ENCODE peak calls at places on chromosomes 13 and 19, in eight cellular contexts. One of them, this sample, is unnamed.

GRCh38 chr19:57363734-57364181 is 407 bp downstream of the TRAPPC2B start:
- DNase-seq in fibroblast of pulmonary artery: peak
- DNase-seq in A673: peak
- DNase-seq in fibroblast of mammary gland: peak
- DNase-seq in adrenal gland: no peak
- DNase-seq in WTC11: no peak
- DNase-seq in H1: no peak
- DNase-seq in lung: no peak
- DNase-seq in this sample: peak

GRCh38 chr13:20064128-20064527 is 96.7 kb downstream of the GJA3 start:
- DNase-seq in fibroblast of pulmonary artery: peak
- DNase-seq in A673: no peak
- DNase-seq in fibroblast of mammary gland: peak
- DNase-seq in adrenal gland: no peak
- DNase-seq in WTC11: no peak
- DNase-seq in H1: no peak
- DNase-seq in lung: no peak
- DNase-seq in this sample: peak

GRCh38 chr19:1171755-1172352 is 2.2 kb downstream of the SBNO2 start:
- DNase-seq in fibroblast of pulmonary artery: no peak
- DNase-seq in A673: peak
- DNase-seq in fibroblast of mammary gland: no peak
- DNase-seq in adrenal gland: peak
- DNase-seq in WTC11: peak
- DNase-seq in H1: no peak
- DNase-seq in lung: no peak
- DNase-seq in this sample: peak

GRCh38 chr13:32669030-32669646 is 82.9 kb downstream of the PDS5B start:
- DNase-seq in fibroblast of pulmonary artery: peak
- DNase-seq in A673: peak
- DNase-seq in fibroblast of mammary gland: peak
- DNase-seq in adrenal gland: no peak
- DNase-seq in WTC11: no peak
- DNase-seq in H1: no peak
- DNase-seq in lung: no peak
- DNase-seq in this sample: peak

GRCh38 chr19:3006075-3006767 is 22.9 kb downstream of the TLE2 start:
- DNase-seq in fibroblast of pulmonary artery: no peak
- DNase-seq in A673: no peak
- DNase-seq in fibroblast of mammary gland: no peak
- DNase-seq in adrenal gland: no peak
- DNase-seq in WTC11: peak
- DNase-seq in H1: peak
- DNase-seq in lung: no peak
- DNase-seq in this sample: no peak

GRCh38 chr19:18044825-18045304 is 36.9 kb downstream of the ARRDC2 start:
- DNase-seq in fibroblast of pulmonary artery: peak
- DNase-seq in A673: peak
- DNase-seq in fibroblast of mammary gland: peak
- DNase-seq in adrenal gland: peak
- DNase-seq in WTC11: peak
- DNase-seq in H1: no peak
- DNase-seq in lung: peak
- DNase-seq in this sample: peak

GRCh38 chr19:30968210-30968609 is 381.0 kb downstream of the TSHZ3 start:
- DNase-seq in fibroblast of pulmonary artery: no peak
- DNase-seq in A673: no peak
- DNase-seq in fibroblast of mammary gland: no peak
- DNase-seq in adrenal gland: peak
- DNase-seq in WTC11: peak
- DNase-seq in H1: no peak
- DNase-seq in lung: no peak
- DNase-seq in this sample: no peak

GRCh38 chr19:27776524-27776923 is 1436.4 kb downstream of the UQCRFS1 start:
- DNase-seq in fibroblast of pulmonary artery: no peak
- DNase-seq in A673: no peak
- DNase-seq in fibroblast of mammary gland: no peak
- DNase-seq in adrenal gland: no peak
- DNase-seq in WTC11: no peak
- DNase-seq in H1: no peak
- DNase-seq in lung: no peak
- DNase-seq in this sample: peak

GRCh38 chr13:34391071-34391470 is 551.0 kb upstream of the NBEA start:
- DNase-seq in fibroblast of pulmonary artery: peak
- DNase-seq in A673: no peak
- DNase-seq in fibroblast of mammary gland: peak
- DNase-seq in adrenal gland: no peak
- DNase-seq in WTC11: no peak
- DNase-seq in H1: no peak
- DNase-seq in lung: no peak
- DNase-seq in this sample: peak

GRCh38 chr13:44726214-44726613 is 150.1 kb upstream of the TSC22D1 start:
- DNase-seq in fibroblast of pulmonary artery: peak
- DNase-seq in A673: no peak
- DNase-seq in fibroblast of mammary gland: peak
- DNase-seq in adrenal gland: no peak
- DNase-seq in WTC11: no peak
- DNase-seq in H1: no peak
- DNase-seq in lung: no peak
- DNase-seq in this sample: peak

GRCh38 chr13:73422973-73423372 is 364.2 kb downstream of the KLF5 start:
- DNase-seq in fibroblast of pulmonary artery: no peak
- DNase-seq in A673: no peak
- DNase-seq in fibroblast of mammary gland: no peak
- DNase-seq in adrenal gland: no peak
- DNase-seq in WTC11: no peak
- DNase-seq in H1: no peak
- DNase-seq in lung: no peak
- DNase-seq in this sample: no peak

GRCh38 chr19:49058592-49058991 is 1.0 kb upstream of the CGB7 start:
- DNase-seq in fibroblast of pulmonary artery: no peak
- DNase-seq in A673: peak
- DNase-seq in fibroblast of mammary gland: peak
- DNase-seq in adrenal gland: no peak
- DNase-seq in WTC11: peak
- DNase-seq in H1: no peak
- DNase-seq in lung: no peak
- DNase-seq in this sample: peak

GRCh38 chr19:47572635-47573034 is 313 bp downstream of the ZNF541 start:
- DNase-seq in fibroblast of pulmonary artery: no peak
- DNase-seq in A673: no peak
- DNase-seq in fibroblast of mammary gland: no peak
- DNase-seq in adrenal gland: no peak
- DNase-seq in WTC11: no peak
- DNase-seq in H1: no peak
- DNase-seq in lung: no peak
- DNase-seq in this sample: no peak

GRCh38 chr19:10965398-10965797 is 4.6 kb downstream of the SMARCA4 start:
- DNase-seq in fibroblast of pulmonary artery: no peak
- DNase-seq in A673: no peak
- DNase-seq in fibroblast of mammary gland: no peak
- DNase-seq in adrenal gland: no peak
- DNase-seq in WTC11: no peak
- DNase-seq in H1: no peak
- DNase-seq in lung: no peak
- DNase-seq in this sample: peak

GRCh38 chr13:92575782-92576181 is 650.8 kb upstream of the GPC6 start:
- DNase-seq in fibroblast of pulmonary artery: no peak
- DNase-seq in A673: no peak
- DNase-seq in fibroblast of mammary gland: no peak
- DNase-seq in adrenal gland: no peak
- DNase-seq in WTC11: no peak
- DNase-seq in H1: no peak
- DNase-seq in lung: no peak
- DNase-seq in this sample: no peak

GRCh38 chr13:92574499-92574898 is 652.1 kb upstream of the GPC6 start:
- DNase-seq in fibroblast of pulmonary artery: no peak
- DNase-seq in A673: no peak
- DNase-seq in fibroblast of mammary gland: no peak
- DNase-seq in adrenal gland: no peak
- DNase-seq in WTC11: no peak
- DNase-seq in H1: no peak
- DNase-seq in lung: no peak
- DNase-seq in this sample: peak

GRCh38 chr13:92572190-92572589 is 654.4 kb upstream of the GPC6 start:
- DNase-seq in fibroblast of pulmonary artery: no peak
- DNase-seq in A673: no peak
- DNase-seq in fibroblast of mammary gland: no peak
- DNase-seq in adrenal gland: no peak
- DNase-seq in WTC11: no peak
- DNase-seq in H1: no peak
- DNase-seq in lung: no peak
- DNase-seq in this sample: no peak

GRCh38 chr13:92578358-92578757 is 648.2 kb upstream of the GPC6 start:
- DNase-seq in fibroblast of pulmonary artery: no peak
- DNase-seq in A673: no peak
- DNase-seq in fibroblast of mammary gland: no peak
- DNase-seq in adrenal gland: no peak
- DNase-seq in WTC11: no peak
- DNase-seq in H1: no peak
- DNase-seq in lung: no peak
- DNase-seq in this sample: no peak

GRCh38 chr13:92573467-92574057 is 653.0 kb upstream of the GPC6 start:
- DNase-seq in fibroblast of pulmonary artery: peak
- DNase-seq in A673: peak
- DNase-seq in fibroblast of mammary gland: peak
- DNase-seq in adrenal gland: no peak
- DNase-seq in WTC11: peak
- DNase-seq in H1: no peak
- DNase-seq in lung: no peak
- DNase-seq in this sample: peak
- TF ChIP-seq CTCF in fibroblast of pulmonary artery: peak
- TF ChIP-seq CTCF in A673: peak
- TF ChIP-seq CTCF in fibroblast of mammary gland: peak
- TF ChIP-seq CTCF in adrenal gland: no peak
- TF ChIP-seq CTCF in WTC11: peak
- TF ChIP-seq CTCF in H1: peak
- TF ChIP-seq CTCF in lung: no peak
- TF ChIP-seq CTCF in this sample: peak

GRCh38 chr13:85900521-85900920 is 101.3 kb upstream of the SLITRK6 start:
- DNase-seq in fibroblast of pulmonary artery: no peak
- DNase-seq in A673: no peak
- DNase-seq in fibroblast of mammary gland: no peak
- DNase-seq in adrenal gland: no peak
- DNase-seq in WTC11: no peak
- DNase-seq in H1: no peak
- DNase-seq in lung: no peak
- DNase-seq in this sample: no peak

GRCh38 chr13:85896516-85897450 is 97.6 kb upstream of the SLITRK6 start:
- DNase-seq in fibroblast of pulmonary artery: no peak
- DNase-seq in A673: peak
- DNase-seq in fibroblast of mammary gland: no peak
- DNase-seq in adrenal gland: no peak
- DNase-seq in WTC11: no peak
- DNase-seq in H1: no peak
- DNase-seq in lung: no peak
- DNase-seq in this sample: peak
- TF ChIP-seq CTCF in fibroblast of pulmonary artery: no peak
- TF ChIP-seq CTCF in A673: peak
- TF ChIP-seq CTCF in fibroblast of mammary gland: no peak
- TF ChIP-seq CTCF in adrenal gland: no peak
- TF ChIP-seq CTCF in WTC11: peak
- TF ChIP-seq CTCF in H1: peak
- TF ChIP-seq CTCF in lung: no peak
- TF ChIP-seq CTCF in this sample: peak

GRCh38 chr19:4714016-4714415 is 9.6 kb downstream of the DPP9 start:
- DNase-seq in fibroblast of pulmonary artery: no peak
- DNase-seq in A673: no peak
- DNase-seq in fibroblast of mammary gland: no peak
- DNase-seq in adrenal gland: no peak
- DNase-seq in WTC11: no peak
- DNase-seq in H1: no peak
- DNase-seq in lung: no peak
- DNase-seq in this sample: no peak

GRCh38 chr19:4711211-4711610 is 12.4 kb downstream of the DPP9 start:
- DNase-seq in fibroblast of pulmonary artery: no peak
- DNase-seq in A673: no peak
- DNase-seq in fibroblast of mammary gland: no peak
- DNase-seq in adrenal gland: no peak
- DNase-seq in WTC11: no peak
- DNase-seq in H1: no peak
- DNase-seq in lung: no peak
- DNase-seq in this sample: no peak

GRCh38 chr19:4713384-4713951 is 10.2 kb downstream of the DPP9 start:
- DNase-seq in fibroblast of pulmonary artery: peak
- DNase-seq in A673: no peak
- DNase-seq in fibroblast of mammary gland: peak
- DNase-seq in adrenal gland: peak
- DNase-seq in WTC11: no peak
- DNase-seq in H1: no peak
- DNase-seq in lung: peak
- DNase-seq in this sample: peak

GRCh38 chr19:4710281-4710600 is 13.4 kb downstream of the DPP9 start:
- DNase-seq in fibroblast of pulmonary artery: no peak
- DNase-seq in A673: no peak
- DNase-seq in fibroblast of mammary gland: no peak
- DNase-seq in adrenal gland: no peak
- DNase-seq in WTC11: no peak
- DNase-seq in H1: no peak
- DNase-seq in lung: no peak
- DNase-seq in this sample: no peak

GRCh38 chr19:4712771-4713170 is 10.9 kb downstream of the DPP9 start:
- DNase-seq in fibroblast of pulmonary artery: no peak
- DNase-seq in A673: no peak
- DNase-seq in fibroblast of mammary gland: no peak
- DNase-seq in adrenal gland: no peak
- DNase-seq in WTC11: no peak
- DNase-seq in H1: no peak
- DNase-seq in lung: no peak
- DNase-seq in this sample: no peak
- TF ChIP-seq CTCF in fibroblast of pulmonary artery: no peak
- TF ChIP-seq CTCF in A673: no peak
- TF ChIP-seq CTCF in fibroblast of mammary gland: no peak
- TF ChIP-seq CTCF in adrenal gland: no peak
- TF ChIP-seq CTCF in WTC11: no peak
- TF ChIP-seq CTCF in H1: no peak
- TF ChIP-seq CTCF in lung: no peak
- TF ChIP-seq CTCF in this sample: no peak

GRCh38 chr19:45253396-45254027 is 2.4 kb downstream of the MARK4 start:
- DNase-seq in fibroblast of pulmonary artery: peak
- DNase-seq in A673: no peak
- DNase-seq in fibroblast of mammary gland: peak
- DNase-seq in adrenal gland: peak
- DNase-seq in WTC11: no peak
- DNase-seq in H1: no peak
- DNase-seq in lung: no peak
- DNase-seq in this sample: no peak

GRCh38 chr19:45249261-45250033 is 1.6 kb upstream of the MARK4 start:
- DNase-seq in fibroblast of pulmonary artery: no peak
- DNase-seq in A673: no peak
- DNase-seq in fibroblast of mammary gland: no peak
- DNase-seq in adrenal gland: no peak
- DNase-seq in WTC11: no peak
- DNase-seq in H1: no peak
- DNase-seq in lung: no peak
- DNase-seq in this sample: no peak

GRCh38 chr19:45250832-45251451 is at the start of gene MARK4:
- DNase-seq in fibroblast of pulmonary artery: peak
- DNase-seq in A673: peak
- DNase-seq in fibroblast of mammary gland: peak
- DNase-seq in adrenal gland: peak
- DNase-seq in WTC11: peak
- DNase-seq in H1: no peak
- DNase-seq in lung: peak
- DNase-seq in this sample: peak

GRCh38 chr19:45250216-45250831 is 747 bp upstream of the MARK4 start:
- DNase-seq in fibroblast of pulmonary artery: no peak
- DNase-seq in A673: no peak
- DNase-seq in fibroblast of mammary gland: no peak
- DNase-seq in adrenal gland: no peak
- DNase-seq in WTC11: no peak
- DNase-seq in H1: no peak
- DNase-seq in lung: no peak
- DNase-seq in this sample: no peak

GRCh38 chr19:45251452-45252354 is 632 bp downstream of the MARK4 start:
- DNase-seq in fibroblast of pulmonary artery: no peak
- DNase-seq in A673: no peak
- DNase-seq in fibroblast of mammary gland: no peak
- DNase-seq in adrenal gland: no peak
- DNase-seq in WTC11: peak
- DNase-seq in H1: no peak
- DNase-seq in lung: no peak
- DNase-seq in this sample: no peak
- TF ChIP-seq CTCF in fibroblast of pulmonary artery: no peak
- TF ChIP-seq CTCF in A673: no peak
- TF ChIP-seq CTCF in fibroblast of mammary gland: no peak
- TF ChIP-seq CTCF in adrenal gland: no peak
- TF ChIP-seq CTCF in WTC11: no peak
- TF ChIP-seq CTCF in H1: no peak
- TF ChIP-seq CTCF in lung: no peak
- TF ChIP-seq CTCF in this sample: no peak

This sample was measured in choroid plexus epithelial cell.